ENCODE peak calls at places on chromosomes 3 and 15, in seven cellular contexts. One of them, this sample, is unnamed. For H3K9me3, the result is how much of the 10 kb centered on the place peaks cover.

GRCh38 chr3:56593455-56594158 is 36.6 kb downstream of the CCDC66 start:
- DNase-seq in suprapubic skin: no peak
- DNase-seq in aorta: no peak
- DNase-seq in effector memory CD4-positive, alpha-beta T cell: peak
- DNase-seq in neuronal stem cell: no peak
- DNase-seq in tibial nerve: no peak
- DNase-seq in A549: no peak
- DNase-seq in this sample: peak

GRCh38 chr3:26639339-26639738 is 16.8 kb downstream of the LRRC3B start:
- DNase-seq in A549: no peak
- DNase-seq in suprapubic skin: no peak
- DNase-seq in tibial nerve: no peak
- DNase-seq in neuronal stem cell: no peak
- DNase-seq in effector memory CD4-positive, alpha-beta T cell: no peak
- DNase-seq in aorta: no peak
- DNase-seq in this sample: no peak

GRCh38 chr15:31609243-31609642 is 282.6 kb downstream of the KLF13 start:
- DNase-seq in aorta: no peak
- DNase-seq in A549: no peak
- DNase-seq in effector memory CD4-positive, alpha-beta T cell: no peak
- DNase-seq in neuronal stem cell: no peak
- DNase-seq in suprapubic skin: no peak
- DNase-seq in tibial nerve: no peak
- DNase-seq in this sample: no peak

GRCh38 chr3:14124223-14124614 is 451 bp downstream of the CHCHD4 start:
- DNase-seq in aorta: no peak
- DNase-seq in tibial nerve: peak
- DNase-seq in suprapubic skin: peak
- DNase-seq in A549: peak
- DNase-seq in neuronal stem cell: peak
- DNase-seq in effector memory CD4-positive, alpha-beta T cell: no peak
- DNase-seq in this sample: no peak

GRCh38 chr3:13884851-13885703 is 5.2 kb upstream of the WNT7A start:
- DNase-seq in neuronal stem cell: peak
- DNase-seq in A549: peak
- DNase-seq in effector memory CD4-positive, alpha-beta T cell: peak
- DNase-seq in aorta: no peak
- DNase-seq in tibial nerve: no peak
- DNase-seq in suprapubic skin: no peak
- DNase-seq in this sample: peak

GRCh38 chr3:196202516-196202970 is 8.7 kb downstream of the ZDHHC19 start:
- DNase-seq in effector memory CD4-positive, alpha-beta T cell: no peak
- DNase-seq in aorta: no peak
- DNase-seq in neuronal stem cell: no peak
- DNase-seq in suprapubic skin: peak
- DNase-seq in tibial nerve: peak
- DNase-seq in A549: no peak
- DNase-seq in this sample: no peak

GRCh38 chr3:144363856-144364255 is 392.2 kb downstream of the DIPK2A start:
- DNase-seq in neuronal stem cell: no peak
- DNase-seq in A549: no peak
- DNase-seq in aorta: no peak
- DNase-seq in effector memory CD4-positive, alpha-beta T cell: no peak
- DNase-seq in suprapubic skin: no peak
- DNase-seq in tibial nerve: no peak
- DNase-seq in this sample: no peak

GRCh38 chr3:47949979-47950378 is 66.2 kb downstream of the MAP4 start:
- DNase-seq in tibial nerve: no peak
- DNase-seq in suprapubic skin: no peak
- DNase-seq in A549: no peak
- DNase-seq in neuronal stem cell: no peak
- DNase-seq in effector memory CD4-positive, alpha-beta T cell: no peak
- DNase-seq in aorta: no peak
- DNase-seq in this sample: no peak

GRCh38 chr15:84749111-84749991 is 959 bp downstream of the ZNF592 start:
- DNase-seq in aorta: peak
- DNase-seq in effector memory CD4-positive, alpha-beta T cell: peak
- DNase-seq in tibial nerve: no peak
- DNase-seq in neuronal stem cell: peak
- DNase-seq in suprapubic skin: peak
- DNase-seq in A549: no peak
- DNase-seq in this sample: no peak

GRCh38 chr15:90340345-90340744 is 11.7 kb upstream of the ZNF774 start:
- DNase-seq in aorta: no peak
- DNase-seq in A549: no peak
- DNase-seq in effector memory CD4-positive, alpha-beta T cell: no peak
- DNase-seq in suprapubic skin: no peak
- DNase-seq in tibial nerve: no peak
- DNase-seq in neuronal stem cell: no peak
- DNase-seq in this sample: no peak

GRCh38 chr3:72618739-72619138 is 229.5 kb downstream of the SHQ1 start:
- DNase-seq in tibial nerve: no peak
- DNase-seq in A549: no peak
- DNase-seq in neuronal stem cell: no peak
- DNase-seq in aorta: no peak
- DNase-seq in effector memory CD4-positive, alpha-beta T cell: no peak
- DNase-seq in suprapubic skin: no peak
- DNase-seq in this sample: no peak

GRCh38 chr3:143306419-143306818 is 186.8 kb downstream of the CHST2 start:
- DNase-seq in neuronal stem cell: no peak
- DNase-seq in A549: no peak
- DNase-seq in suprapubic skin: no peak
- DNase-seq in aorta: no peak
- DNase-seq in tibial nerve: no peak
- DNase-seq in effector memory CD4-positive, alpha-beta T cell: no peak
- DNase-seq in this sample: no peak

GRCh38 chr3:106198828-106199194 is 330.0 kb upstream of the CBLB start:
- DNase-seq in suprapubic skin: no peak
- DNase-seq in tibial nerve: peak
- DNase-seq in neuronal stem cell: no peak
- DNase-seq in A549: no peak
- DNase-seq in effector memory CD4-positive, alpha-beta T cell: no peak
- DNase-seq in aorta: no peak
- DNase-seq in this sample: no peak

GRCh38 chr3:79477242-79477641 is 290.6 kb downstream of the ROBO1 start:
- DNase-seq in suprapubic skin: no peak
- DNase-seq in A549: no peak
- DNase-seq in neuronal stem cell: no peak
- DNase-seq in effector memory CD4-positive, alpha-beta T cell: no peak
- DNase-seq in tibial nerve: no peak
- DNase-seq in aorta: no peak
- DNase-seq in this sample: no peak

GRCh38 chr15:43226436-43227305 is 5.9 kb upstream of the EPB42 start:
- DNase-seq in neuronal stem cell: no peak
- DNase-seq in suprapubic skin: no peak
- DNase-seq in A549: no peak
- DNase-seq in effector memory CD4-positive, alpha-beta T cell: no peak
- DNase-seq in tibial nerve: no peak
- DNase-seq in aorta: no peak
- DNase-seq in this sample: no peak

GRCh38 chr3:126394977-126395321 is 240 bp downstream of the CFAP100 start:
- DNase-seq in aorta: no peak
- DNase-seq in tibial nerve: no peak
- DNase-seq in A549: no peak
- DNase-seq in neuronal stem cell: no peak
- DNase-seq in suprapubic skin: no peak
- DNase-seq in effector memory CD4-positive, alpha-beta T cell: no peak
- DNase-seq in this sample: no peak

GRCh38 chr15:101844916-101845315 is 32.9 kb downstream of the OR4F15 start:
- DNase-seq in A549: no peak
- DNase-seq in effector memory CD4-positive, alpha-beta T cell: no peak
- DNase-seq in suprapubic skin: no peak
- DNase-seq in neuronal stem cell: no peak
- DNase-seq in aorta: no peak
- DNase-seq in tibial nerve: no peak
- DNase-seq in this sample: no peak

GRCh38 chr3:160279657-160280056 is 54.4 kb downstream of the C3orf80 start:
- DNase-seq in tibial nerve: no peak
- DNase-seq in aorta: no peak
- DNase-seq in effector memory CD4-positive, alpha-beta T cell: no peak
- DNase-seq in suprapubic skin: no peak
- DNase-seq in neuronal stem cell: no peak
- DNase-seq in A549: no peak
- DNase-seq in this sample: no peak

GRCh38 chr15:70281811-70282307 is 184.1 kb upstream of the TLE3 start:
- DNase-seq in neuronal stem cell: no peak
- DNase-seq in suprapubic skin: no peak
- DNase-seq in tibial nerve: no peak
- DNase-seq in effector memory CD4-positive, alpha-beta T cell: no peak
- DNase-seq in aorta: peak
- DNase-seq in A549: no peak
- DNase-seq in this sample: no peak

GRCh38 chr3:146177986-146178385 is 17.0 kb upstream of the PLOD2 start:
- DNase-seq in A549: no peak
- DNase-seq in tibial nerve: no peak
- DNase-seq in neuronal stem cell: no peak
- DNase-seq in effector memory CD4-positive, alpha-beta T cell: no peak
- DNase-seq in aorta: no peak
- DNase-seq in suprapubic skin: no peak
- DNase-seq in this sample: no peak

GRCh38 chr15:25687689-25688088 is 175.4 kb downstream of the ATP10A start:
- DNase-seq in A549: no peak
- DNase-seq in effector memory CD4-positive, alpha-beta T cell: no peak
- DNase-seq in tibial nerve: no peak
- DNase-seq in aorta: peak
- DNase-seq in neuronal stem cell: no peak
- DNase-seq in suprapubic skin: no peak
- DNase-seq in this sample: no peak

GRCh38 chr15:25688166-25688565 is 175.0 kb downstream of the ATP10A start:
- DNase-seq in suprapubic skin: peak
- DNase-seq in aorta: peak
- DNase-seq in effector memory CD4-positive, alpha-beta T cell: no peak
- DNase-seq in tibial nerve: no peak
- DNase-seq in neuronal stem cell: no peak
- DNase-seq in A549: no peak
- DNase-seq in this sample: no peak

GRCh38 chr15:25689592-25689991 is 173.5 kb downstream of the ATP10A start:
- DNase-seq in tibial nerve: no peak
- DNase-seq in A549: no peak
- DNase-seq in neuronal stem cell: no peak
- DNase-seq in aorta: peak
- DNase-seq in suprapubic skin: peak
- DNase-seq in effector memory CD4-positive, alpha-beta T cell: no peak
- DNase-seq in this sample: no peak

GRCh38 chr15:25685216-25685569 is 177.9 kb downstream of the ATP10A start:
- DNase-seq in A549: no peak
- DNase-seq in suprapubic skin: no peak
- DNase-seq in tibial nerve: no peak
- DNase-seq in aorta: peak
- DNase-seq in effector memory CD4-positive, alpha-beta T cell: no peak
- DNase-seq in neuronal stem cell: no peak
- DNase-seq in this sample: no peak

DNA sequence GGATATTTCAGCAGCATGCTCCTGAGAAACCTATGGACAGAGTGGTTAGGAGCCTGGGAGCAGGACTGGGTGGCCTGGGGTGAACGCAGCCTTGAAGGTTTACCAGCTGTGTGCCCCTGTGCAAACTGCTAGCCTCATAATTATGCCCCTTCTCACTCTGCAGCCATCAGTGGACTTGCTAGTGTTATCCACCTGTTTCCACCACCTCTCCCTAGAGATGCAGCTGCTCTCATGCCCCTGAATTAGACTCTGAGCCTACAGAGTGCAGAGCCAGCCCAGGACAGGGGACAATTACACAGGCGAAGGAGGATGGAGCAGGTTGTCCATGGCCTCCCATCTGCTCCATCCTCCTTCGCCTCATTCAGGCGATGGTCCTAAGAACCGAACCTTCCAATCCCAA is 175.9 kb downstream of the ATP10A start:
- DNase-seq in tibial nerve: no peak
- DNase-seq in suprapubic skin: no peak
- DNase-seq in A549: no peak
- DNase-seq in neuronal stem cell: no peak
- DNase-seq in aorta: peak
- DNase-seq in effector memory CD4-positive, alpha-beta T cell: no peak
- DNase-seq in this sample: no peak
- H3K9me3 ChIP-seq in tibial nerve: under half
- H3K9me3 ChIP-seq in suprapubic skin: under half
- H3K9me3 ChIP-seq in A549: under half
- H3K9me3 ChIP-seq in neuronal stem cell: under half
- H3K9me3 ChIP-seq in aorta: under half
- H3K9me3 ChIP-seq in effector memory CD4-positive, alpha-beta T cell: under half
- H3K9me3 ChIP-seq in this sample: under half

GRCh38 chr15:26641144-26641543 is 131.7 kb downstream of the GABRB3 start:
- DNase-seq in tibial nerve: no peak
- DNase-seq in suprapubic skin: no peak
- DNase-seq in A549: no peak
- DNase-seq in effector memory CD4-positive, alpha-beta T cell: no peak
- DNase-seq in aorta: no peak
- DNase-seq in neuronal stem cell: no peak
- DNase-seq in this sample: no peak
- H3K9me3 ChIP-seq in tibial nerve: under half
- H3K9me3 ChIP-seq in suprapubic skin: under half
- H3K9me3 ChIP-seq in A549: under half
- H3K9me3 ChIP-seq in effector memory CD4-positive, alpha-beta T cell: under half
- H3K9me3 ChIP-seq in aorta: under half
- H3K9me3 ChIP-seq in neuronal stem cell: under half
- H3K9me3 ChIP-seq in this sample: under half

GRCh38 chr3:44734646-44735168 is 5.3 kb downstream of the ZNF501 start:
- DNase-seq in aorta: no peak
- DNase-seq in A549: no peak
- DNase-seq in neuronal stem cell: no peak
- DNase-seq in tibial nerve: no peak
- DNase-seq in effector memory CD4-positive, alpha-beta T cell: no peak
- DNase-seq in suprapubic skin: no peak
- DNase-seq in this sample: no peak
- H3K9me3 ChIP-seq in aorta: under half
- H3K9me3 ChIP-seq in A549: half or more
- H3K9me3 ChIP-seq in neuronal stem cell: under half
- H3K9me3 ChIP-seq in tibial nerve: under half
- H3K9me3 ChIP-seq in effector memory CD4-positive, alpha-beta T cell: under half
- H3K9me3 ChIP-seq in suprapubic skin: half or more
- H3K9me3 ChIP-seq in this sample: under half

GRCh38 chr15:25226360-25226759 is 212.5 kb downstream of the UBE3A start:
- DNase-seq in tibial nerve: no peak
- DNase-seq in effector memory CD4-positive, alpha-beta T cell: no peak
- DNase-seq in aorta: no peak
- DNase-seq in suprapubic skin: no peak
- DNase-seq in neuronal stem cell: no peak
- DNase-seq in A549: no peak
- DNase-seq in this sample: no peak
- H3K9me3 ChIP-seq in tibial nerve: under half
- H3K9me3 ChIP-seq in effector memory CD4-positive, alpha-beta T cell: under half
- H3K9me3 ChIP-seq in aorta: under half
- H3K9me3 ChIP-seq in suprapubic skin: under half
- H3K9me3 ChIP-seq in neuronal stem cell: under half
- H3K9me3 ChIP-seq in A549: under half
- H3K9me3 ChIP-seq in this sample: under half

GRCh38 chr3:158827773-158828172 is 25.9 kb downstream of the MFSD1 start:
- DNase-seq in tibial nerve: no peak
- DNase-seq in A549: no peak
- DNase-seq in effector memory CD4-positive, alpha-beta T cell: no peak
- DNase-seq in aorta: no peak
- DNase-seq in suprapubic skin: no peak
- DNase-seq in neuronal stem cell: no peak
- DNase-seq in this sample: no peak
- H3K9me3 ChIP-seq in tibial nerve: under half
- H3K9me3 ChIP-seq in A549: under half
- H3K9me3 ChIP-seq in effector memory CD4-positive, alpha-beta T cell: under half
- H3K9me3 ChIP-seq in aorta: under half
- H3K9me3 ChIP-seq in suprapubic skin: under half
- H3K9me3 ChIP-seq in neuronal stem cell: under half
- H3K9me3 ChIP-seq in this sample: under half

GRCh38 chr3:34727700-34728099 is 911.6 kb upstream of the ARPP21 start:
- DNase-seq in A549: no peak
- DNase-seq in neuronal stem cell: no peak
- DNase-seq in effector memory CD4-positive, alpha-beta T cell: no peak
- DNase-seq in aorta: no peak
- DNase-seq in suprapubic skin: no peak
- DNase-seq in tibial nerve: no peak
- DNase-seq in this sample: no peak
- H3K9me3 ChIP-seq in A549: under half
- H3K9me3 ChIP-seq in neuronal stem cell: under half
- H3K9me3 ChIP-seq in effector memory CD4-positive, alpha-beta T cell: under half
- H3K9me3 ChIP-seq in aorta: under half
- H3K9me3 ChIP-seq in suprapubic skin: under half
- H3K9me3 ChIP-seq in tibial nerve: under half
- H3K9me3 ChIP-seq in this sample: under half

This sample was measured in T-helper 17 cell.